ENCODE peak calls at places on chromosomes 12 and 14, in eight cellular contexts. One of them, this sample, is unnamed.
A peak's percentile ranks its signal among the peaks of the same experiment; 100 is the strongest.

GRCh38 chr12:106108187-106108816 is 30.5 kb downstream of the NUAK1 start:
- DNase-seq in neural progenitor cell: no peak
- DNase-seq in transverse colon: peak; percentile 68
- DNase-seq in trophoblast cell: no peak
- DNase-seq in AG04450: no peak
- DNase-seq in A549: peak; percentile 62
- DNase-seq in astrocyte: peak; percentile 85
- DNase-seq in cardiac muscle cell: no peak
- DNase-seq in this sample: no peak

GRCh38 chr14:90519262-90519920 is 122.6 kb downstream of the CALM1 start:
- DNase-seq in trophoblast cell: no peak
- DNase-seq in A549: no peak
- DNase-seq in transverse colon: no peak
- DNase-seq in astrocyte: no peak
- DNase-seq in AG04450: no peak
- DNase-seq in cardiac muscle cell: no peak
- DNase-seq in neural progenitor cell: no peak
- DNase-seq in this sample: no peak

GRCh38 chr12:94791933-94792332 is 141.6 kb upstream of the TMCC3 start:
- DNase-seq in AG04450: no peak
- DNase-seq in trophoblast cell: no peak
- DNase-seq in transverse colon: no peak
- DNase-seq in cardiac muscle cell: no peak
- DNase-seq in neural progenitor cell: no peak
- DNase-seq in astrocyte: no peak
- DNase-seq in A549: no peak
- DNase-seq in this sample: no peak

GRCh38 chr14:35898217-35898775 is 72.2 kb downstream of the BRMS1L start:
- DNase-seq in A549: no peak
- DNase-seq in AG04450: no peak
- DNase-seq in astrocyte: no peak
- DNase-seq in cardiac muscle cell: peak; percentile 5
- DNase-seq in trophoblast cell: no peak
- DNase-seq in neural progenitor cell: peak; percentile 28
- DNase-seq in transverse colon: no peak
- DNase-seq in this sample: no peak

GRCh38 chr12:100554608-100555077 is 18.8 kb upstream of the GAS2L3 start:
- DNase-seq in neural progenitor cell: peak; percentile 82
- DNase-seq in astrocyte: peak; percentile 77
- DNase-seq in A549: peak; percentile 89
- DNase-seq in trophoblast cell: peak; percentile 48
- DNase-seq in transverse colon: no peak
- DNase-seq in cardiac muscle cell: peak; percentile 55
- DNase-seq in AG04450: peak; percentile 72
- DNase-seq in this sample: no peak

GRCh38 chr12:1503281-1503711 is 91.1 kb downstream of the FBXL14 start:
- DNase-seq in trophoblast cell: no peak
- DNase-seq in astrocyte: no peak
- DNase-seq in transverse colon: no peak
- DNase-seq in cardiac muscle cell: no peak
- DNase-seq in AG04450: no peak
- DNase-seq in neural progenitor cell: no peak
- DNase-seq in A549: no peak
- DNase-seq in this sample: no peak

GRCh38 chr14:89957791-89958190 is 2.1 kb downstream of the TDP1 start:
- DNase-seq in transverse colon: no peak
- DNase-seq in AG04450: no peak
- DNase-seq in trophoblast cell: no peak
- DNase-seq in cardiac muscle cell: no peak
- DNase-seq in astrocyte: peak; percentile 18
- DNase-seq in neural progenitor cell: no peak
- DNase-seq in A549: no peak
- DNase-seq in this sample: no peak

GRCh38 chr12:68119724-68120211 is 39.8 kb downstream of the IFNG start:
- DNase-seq in transverse colon: no peak
- DNase-seq in astrocyte: peak; percentile 2
- DNase-seq in trophoblast cell: no peak
- DNase-seq in neural progenitor cell: no peak
- DNase-seq in cardiac muscle cell: no peak
- DNase-seq in AG04450: no peak
- DNase-seq in A549: no peak
- DNase-seq in this sample: no peak

GRCh38 chr12:77401062-77401461 is 335.7 kb upstream of the E2F7 start:
- DNase-seq in astrocyte: no peak
- DNase-seq in trophoblast cell: no peak
- DNase-seq in AG04450: no peak
- DNase-seq in cardiac muscle cell: no peak
- DNase-seq in transverse colon: no peak
- DNase-seq in neural progenitor cell: no peak
- DNase-seq in A549: no peak
- DNase-seq in this sample: no peak

GRCh38 chr12:121214171-121214777 is 4.3 kb downstream of the P2RX4 start:
- DNase-seq in AG04450: no peak
- DNase-seq in transverse colon: no peak
- DNase-seq in trophoblast cell: peak; percentile 65
- DNase-seq in A549: no peak
- DNase-seq in astrocyte: peak; percentile 78
- DNase-seq in cardiac muscle cell: no peak
- DNase-seq in neural progenitor cell: no peak
- DNase-seq in this sample: no peak

GRCh38 chr12:102806592-102806991 is 110.5 kb downstream of the PAH start:
- DNase-seq in neural progenitor cell: peak; percentile 7
- DNase-seq in A549: no peak
- DNase-seq in cardiac muscle cell: no peak
- DNase-seq in astrocyte: no peak
- DNase-seq in transverse colon: no peak
- DNase-seq in trophoblast cell: no peak
- DNase-seq in AG04450: no peak
- DNase-seq in this sample: no peak

GRCh38 chr14:70808023-70808401 is 1.3 kb downstream of the MAP3K9 start:
- DNase-seq in neural progenitor cell: peak; percentile 79
- DNase-seq in cardiac muscle cell: peak; percentile 41
- DNase-seq in transverse colon: peak; percentile 65
- DNase-seq in A549: peak; percentile 71
- DNase-seq in trophoblast cell: no peak
- DNase-seq in AG04450: no peak
- DNase-seq in astrocyte: no peak
- DNase-seq in this sample: no peak

GRCh38 chr12:95002754-95003153 is 743 bp downstream of the NDUFA12 start:
- DNase-seq in astrocyte: no peak
- DNase-seq in AG04450: no peak
- DNase-seq in neural progenitor cell: no peak
- DNase-seq in transverse colon: no peak
- DNase-seq in cardiac muscle cell: no peak
- DNase-seq in A549: no peak
- DNase-seq in trophoblast cell: no peak
- DNase-seq in this sample: no peak

GRCh38 chr12:65695077-65695865 is 129.0 kb upstream of the HMGA2 start:
- DNase-seq in astrocyte: peak; percentile 99
- DNase-seq in trophoblast cell: no peak
- DNase-seq in cardiac muscle cell: peak; percentile 38
- DNase-seq in A549: peak; percentile 90
- DNase-seq in transverse colon: peak; percentile 27
- DNase-seq in AG04450: peak; percentile 93
- DNase-seq in neural progenitor cell: no peak
- DNase-seq in this sample: peak; percentile 86

GRCh38 chr12:42698213-42698612 is 108.7 kb upstream of the PRICKLE1 start:
- DNase-seq in astrocyte: peak; percentile 58
- DNase-seq in trophoblast cell: no peak
- DNase-seq in AG04450: no peak
- DNase-seq in neural progenitor cell: no peak
- DNase-seq in cardiac muscle cell: no peak
- DNase-seq in transverse colon: no peak
- DNase-seq in A549: no peak
- DNase-seq in this sample: no peak

GRCh38 chr12:110768960-110769359 is 26.3 kb upstream of the PPP1CC start:
- DNase-seq in trophoblast cell: no peak
- DNase-seq in neural progenitor cell: no peak
- DNase-seq in cardiac muscle cell: no peak
- DNase-seq in AG04450: no peak
- DNase-seq in A549: no peak
- DNase-seq in astrocyte: no peak
- DNase-seq in transverse colon: no peak
- DNase-seq in this sample: no peak

GRCh38 chr14:60164717-60165546 is at the start of gene DHRS7:
- DNase-seq in transverse colon: peak; percentile 86
- DNase-seq in A549: peak; percentile 82
- DNase-seq in AG04450: peak; percentile 24
- DNase-seq in cardiac muscle cell: peak; percentile 87
- DNase-seq in neural progenitor cell: peak; percentile 92
- DNase-seq in trophoblast cell: peak; percentile 85
- DNase-seq in astrocyte: peak; percentile 68
- DNase-seq in this sample: peak; percentile 94

GRCh38 chr14:55327179-55327578 is 56.0 kb downstream of the FBXO34 start:
- DNase-seq in trophoblast cell: no peak
- DNase-seq in AG04450: no peak
- DNase-seq in transverse colon: no peak
- DNase-seq in neural progenitor cell: no peak
- DNase-seq in cardiac muscle cell: no peak
- DNase-seq in A549: no peak
- DNase-seq in astrocyte: no peak
- DNase-seq in this sample: no peak

GRCh38 chr12:5052348-5052747 is 8.7 kb downstream of the KCNA5 start:
- DNase-seq in A549: no peak
- DNase-seq in AG04450: no peak
- DNase-seq in cardiac muscle cell: peak; percentile 44
- DNase-seq in astrocyte: no peak
- DNase-seq in trophoblast cell: no peak
- DNase-seq in neural progenitor cell: no peak
- DNase-seq in transverse colon: no peak
- DNase-seq in this sample: no peak

GRCh38 chr12:5050542-5050941 is 6.9 kb downstream of the KCNA5 start:
- DNase-seq in A549: no peak
- DNase-seq in cardiac muscle cell: no peak
- DNase-seq in transverse colon: no peak
- DNase-seq in astrocyte: no peak
- DNase-seq in trophoblast cell: no peak
- DNase-seq in neural progenitor cell: no peak
- DNase-seq in AG04450: no peak
- DNase-seq in this sample: no peak

GRCh38 chr12:5047729-5048128 is 4.0 kb downstream of the KCNA5 start:
- DNase-seq in trophoblast cell: no peak
- DNase-seq in neural progenitor cell: no peak
- DNase-seq in A549: no peak
- DNase-seq in astrocyte: no peak
- DNase-seq in transverse colon: no peak
- DNase-seq in AG04450: no peak
- DNase-seq in cardiac muscle cell: no peak
- DNase-seq in this sample: no peak

GRCh38 chr12:5051334-5051733 is 7.7 kb downstream of the KCNA5 start:
- DNase-seq in cardiac muscle cell: no peak
- DNase-seq in AG04450: no peak
- DNase-seq in astrocyte: no peak
- DNase-seq in transverse colon: no peak
- DNase-seq in trophoblast cell: no peak
- DNase-seq in neural progenitor cell: no peak
- DNase-seq in A549: no peak
- DNase-seq in this sample: no peak

GRCh38 chr12:5051913-5052312 is 8.2 kb downstream of the KCNA5 start:
- DNase-seq in transverse colon: no peak
- DNase-seq in neural progenitor cell: no peak
- DNase-seq in AG04450: no peak
- DNase-seq in A549: no peak
- DNase-seq in trophoblast cell: no peak
- DNase-seq in cardiac muscle cell: no peak
- DNase-seq in astrocyte: no peak
- DNase-seq in this sample: no peak
- H3K27ac ChIP-seq in transverse colon: no peak overlapping the region
- H3K27ac ChIP-seq in neural progenitor cell: no peak overlapping the region
- H3K27ac ChIP-seq in AG04450: no peak overlapping the region
- H3K27ac ChIP-seq in A549: no peak overlapping the region
- H3K27ac ChIP-seq in trophoblast cell: no peak overlapping the region
- H3K27ac ChIP-seq in cardiac muscle cell: no peak overlapping the region
- H3K27ac ChIP-seq in astrocyte: no peak overlapping the region
- H3K27ac ChIP-seq in this sample: no peak overlapping the region

DNA sequence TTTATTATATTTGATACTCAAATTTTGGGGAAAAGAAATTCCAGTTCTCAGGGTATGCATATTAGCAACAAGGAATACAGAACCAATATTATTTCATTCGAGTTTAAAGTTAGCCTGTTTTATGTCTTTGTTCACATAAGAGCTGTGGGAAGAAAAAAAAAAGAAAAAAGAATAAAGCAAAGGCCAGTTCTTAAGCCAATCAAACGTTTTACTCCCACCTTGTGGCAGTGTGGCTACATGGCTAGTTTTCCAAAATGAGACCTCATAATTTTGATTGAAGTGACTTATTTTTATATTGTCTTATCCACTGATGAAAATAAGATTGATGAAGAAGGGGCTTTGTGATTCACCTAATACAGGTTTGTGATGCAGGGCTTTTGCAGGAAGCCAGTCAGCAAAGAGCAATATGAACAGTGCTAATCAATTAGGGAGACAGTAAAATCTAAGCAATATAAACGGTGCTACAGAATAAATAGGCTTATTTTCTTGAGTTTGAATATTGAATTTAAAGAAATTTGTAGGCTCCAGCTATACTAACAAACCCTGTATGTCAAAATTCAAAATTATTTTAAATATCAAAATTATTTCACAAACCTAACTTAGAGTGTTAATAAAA is 624.1 kb upstream of the FOXG1 start:
- DNase-seq in A549: peak; percentile 29
- DNase-seq in trophoblast cell: no peak
- DNase-seq in neural progenitor cell: peak; percentile 19
- DNase-seq in astrocyte: no peak
- DNase-seq in AG04450: no peak
- DNase-seq in transverse colon: no peak
- DNase-seq in cardiac muscle cell: peak; percentile 31
- DNase-seq in this sample: no peak
- H3K27ac ChIP-seq in A549: no peak overlapping the region
- H3K27ac ChIP-seq in trophoblast cell: no peak overlapping the region
- H3K27ac ChIP-seq in neural progenitor cell: no peak overlapping the region
- H3K27ac ChIP-seq in astrocyte: no peak overlapping the region
- H3K27ac ChIP-seq in AG04450: no peak overlapping the region
- H3K27ac ChIP-seq in transverse colon: no peak overlapping the region
- H3K27ac ChIP-seq in cardiac muscle cell: no peak overlapping the region
- H3K27ac ChIP-seq in this sample: no peak overlapping the region

GRCh38 chr14:73944432-73945158 is 5.3 kb downstream of the FAM161B start:
- DNase-seq in astrocyte: no peak
- DNase-seq in cardiac muscle cell: no peak
- DNase-seq in neural progenitor cell: no peak
- DNase-seq in AG04450: no peak
- DNase-seq in transverse colon: peak; percentile 24
- DNase-seq in trophoblast cell: no peak
- DNase-seq in A549: no peak
- DNase-seq in this sample: no peak
- H3K27ac ChIP-seq in astrocyte: no peak overlapping the region
- H3K27ac ChIP-seq in cardiac muscle cell: no peak overlapping the region
- H3K27ac ChIP-seq in neural progenitor cell: no peak overlapping the region
- H3K27ac ChIP-seq in AG04450: no peak overlapping the region
- H3K27ac ChIP-seq in transverse colon: peak overlapping the region; percentile 50
- H3K27ac ChIP-seq in trophoblast cell: no peak overlapping the region
- H3K27ac ChIP-seq in A549: no peak overlapping the region
- H3K27ac ChIP-seq in this sample: no peak overlapping the region

DNA sequence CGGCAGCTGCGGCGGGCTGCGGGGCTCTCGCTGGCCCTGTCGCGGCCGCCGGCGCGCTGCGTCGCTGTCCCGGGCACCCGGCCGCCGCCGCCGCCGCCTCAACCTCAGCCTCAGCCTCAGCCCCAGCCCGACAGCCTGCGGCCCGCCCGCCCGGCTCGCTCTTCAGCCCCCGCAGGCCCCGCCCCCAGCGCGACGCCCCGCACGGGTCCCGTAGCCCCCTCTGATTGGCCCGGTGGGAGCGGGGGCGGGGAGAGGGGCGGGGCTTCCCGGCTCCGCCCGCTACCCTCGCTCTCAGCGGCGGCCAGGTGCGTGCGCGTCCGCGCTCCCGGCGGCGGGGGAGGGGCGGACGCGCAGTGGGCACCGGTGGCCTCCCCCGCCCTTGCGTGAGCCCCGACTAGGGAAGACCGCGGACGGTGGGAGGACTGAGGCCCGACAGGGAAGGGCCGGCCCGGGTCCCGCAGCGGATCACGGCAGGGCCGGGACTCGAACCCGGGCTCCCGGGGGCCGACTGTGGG is at the start of gene PPP1R13B:
- DNase-seq in AG04450: peak; percentile 30
- DNase-seq in A549: peak; percentile 86
- DNase-seq in transverse colon: peak; percentile 96
- DNase-seq in cardiac muscle cell: peak; percentile 95
- DNase-seq in astrocyte: peak; percentile 58
- DNase-seq in neural progenitor cell: peak; percentile 98
- DNase-seq in trophoblast cell: peak; percentile 89
- DNase-seq in this sample: peak; percentile 96
- H3K27ac ChIP-seq in AG04450: no peak within 1 kb of the TSS
- H3K27ac ChIP-seq in A549: peak within 1 kb of the TSS; percentile 97
- H3K27ac ChIP-seq in transverse colon: peak within 1 kb of the TSS; percentile 81
- H3K27ac ChIP-seq in cardiac muscle cell: peak within 1 kb of the TSS; percentile 87
- H3K27ac ChIP-seq in astrocyte: no peak within 1 kb of the TSS
- H3K27ac ChIP-seq in neural progenitor cell: no peak within 1 kb of the TSS
- H3K27ac ChIP-seq in trophoblast cell: peak within 1 kb of the TSS; percentile 22
- H3K27ac ChIP-seq in this sample: peak within 1 kb of the TSS; percentile 69

This sample was measured in right lobe of liver.